ENCODE peak calls at places on chromosomes 11 and 22, in six cellular contexts. One of them, this sample, is unnamed.

GRCh38 chr11:121722431-121723256 is 269.9 kb upstream of the SORL1-AS1 start:
- DNase-seq in Peyer's patch: peak; percentile 58
- DNase-seq in breast epithelium: peak; percentile 83
- DNase-seq in retinal pigment epithelial cell: peak; percentile 97
- DNase-seq in fibroblast of lung: peak; percentile 99
- DNase-seq in HFFc6: peak; percentile 44
- DNase-seq in this sample: no peak

GRCh38 chr22:49807780-49808708 is 19.6 kb downstream of the BRD1 start:
- DNase-seq in Peyer's patch: peak; percentile 70
- DNase-seq in breast epithelium: no peak
- DNase-seq in retinal pigment epithelial cell: no peak
- DNase-seq in fibroblast of lung: no peak
- DNase-seq in HFFc6: no peak
- DNase-seq in this sample: no peak

GRCh38 chr11:58659910-58660570 is 37.6 kb downstream of the CNTF start:
- DNase-seq in Peyer's patch: no peak
- DNase-seq in breast epithelium: no peak
- DNase-seq in retinal pigment epithelial cell: no peak
- DNase-seq in fibroblast of lung: no peak
- DNase-seq in HFFc6: no peak
- DNase-seq in this sample: no peak

GRCh38 chr11:85663080-85663729 is 1.7 kb downstream of the CREBZF start:
- DNase-seq in Peyer's patch: peak; percentile 43
- DNase-seq in breast epithelium: no peak
- DNase-seq in retinal pigment epithelial cell: no peak
- DNase-seq in fibroblast of lung: peak; percentile 11
- DNase-seq in HFFc6: no peak
- DNase-seq in this sample: no peak

GRCh38 chr11:134471341-134472187 is 59.5 kb upstream of the B3GAT1 start:
- DNase-seq in Peyer's patch: no peak
- DNase-seq in breast epithelium: no peak
- DNase-seq in retinal pigment epithelial cell: no peak
- DNase-seq in fibroblast of lung: no peak
- DNase-seq in HFFc6: no peak
- DNase-seq in this sample: no peak

GRCh38 chr11:33624082-33624481 is 76.5 kb downstream of the C11orf91 start:
- DNase-seq in Peyer's patch: no peak
- DNase-seq in breast epithelium: no peak
- DNase-seq in retinal pigment epithelial cell: no peak
- DNase-seq in fibroblast of lung: peak; percentile 48
- DNase-seq in HFFc6: no peak
- DNase-seq in this sample: no peak

GRCh38 chr11:64913171-64913727 is 3.8 kb downstream of the ATG2A start:
- DNase-seq in Peyer's patch: no peak
- DNase-seq in breast epithelium: no peak
- DNase-seq in retinal pigment epithelial cell: no peak
- DNase-seq in fibroblast of lung: no peak
- DNase-seq in HFFc6: no peak
- DNase-seq in this sample: no peak

GRCh38 chr11:28461846-28462245 is 353.7 kb downstream of the METTL15 start:
- DNase-seq in Peyer's patch: no peak
- DNase-seq in breast epithelium: no peak
- DNase-seq in retinal pigment epithelial cell: no peak
- DNase-seq in fibroblast of lung: peak; percentile 63
- DNase-seq in HFFc6: no peak
- DNase-seq in this sample: no peak

GRCh38 chr11:134509381-134510068 is 97.5 kb upstream of the B3GAT1 start:
- DNase-seq in Peyer's patch: peak; percentile 30
- DNase-seq in breast epithelium: no peak
- DNase-seq in retinal pigment epithelial cell: no peak
- DNase-seq in fibroblast of lung: no peak
- DNase-seq in HFFc6: no peak
- DNase-seq in this sample: peak; percentile 0

GRCh38 chr11:125376117-125376516 is 119.9 kb downstream of the FEZ1 start:
- DNase-seq in Peyer's patch: no peak
- DNase-seq in breast epithelium: peak; percentile 88
- DNase-seq in retinal pigment epithelial cell: peak; percentile 55
- DNase-seq in fibroblast of lung: no peak
- DNase-seq in HFFc6: no peak
- DNase-seq in this sample: no peak

GRCh38 chr11:17898782-17899181 is 114.1 kb downstream of the SERGEF start:
- DNase-seq in Peyer's patch: no peak
- DNase-seq in breast epithelium: no peak
- DNase-seq in retinal pigment epithelial cell: no peak
- DNase-seq in fibroblast of lung: no peak
- DNase-seq in HFFc6: no peak
- DNase-seq in this sample: no peak

GRCh38 chr11:9313648-9314290 is 624 bp downstream of the TMEM41B start:
- DNase-seq in Peyer's patch: peak; percentile 53
- DNase-seq in breast epithelium: no peak
- DNase-seq in retinal pigment epithelial cell: no peak
- DNase-seq in fibroblast of lung: peak; percentile 6
- DNase-seq in HFFc6: no peak
- DNase-seq in this sample: no peak

GRCh38 chr11:2892215-2893020 is 6.8 kb upstream of the CDKN1C start:
- DNase-seq in Peyer's patch: peak; percentile 76
- DNase-seq in breast epithelium: no peak
- DNase-seq in retinal pigment epithelial cell: no peak
- DNase-seq in fibroblast of lung: peak; percentile 70
- DNase-seq in HFFc6: peak; percentile 26
- DNase-seq in this sample: peak; percentile 61

GRCh38 chr11:2889399-2890273 is 4.1 kb upstream of the CDKN1C start:
- DNase-seq in Peyer's patch: no peak
- DNase-seq in breast epithelium: no peak
- DNase-seq in retinal pigment epithelial cell: no peak
- DNase-seq in fibroblast of lung: no peak
- DNase-seq in HFFc6: no peak
- DNase-seq in this sample: no peak

GRCh38 chr11:2891901-2892214 is 6.3 kb upstream of the CDKN1C start:
- DNase-seq in Peyer's patch: no peak
- DNase-seq in breast epithelium: no peak
- DNase-seq in retinal pigment epithelial cell: no peak
- DNase-seq in fibroblast of lung: no peak
- DNase-seq in HFFc6: no peak
- DNase-seq in this sample: no peak

GRCh38 chr11:2890466-2891241 is 5.1 kb upstream of the CDKN1C start:
- DNase-seq in Peyer's patch: peak; percentile 75
- DNase-seq in breast epithelium: peak; percentile 80
- DNase-seq in retinal pigment epithelial cell: no peak
- DNase-seq in fibroblast of lung: peak; percentile 73
- DNase-seq in HFFc6: no peak
- DNase-seq in this sample: no peak

DNA sequence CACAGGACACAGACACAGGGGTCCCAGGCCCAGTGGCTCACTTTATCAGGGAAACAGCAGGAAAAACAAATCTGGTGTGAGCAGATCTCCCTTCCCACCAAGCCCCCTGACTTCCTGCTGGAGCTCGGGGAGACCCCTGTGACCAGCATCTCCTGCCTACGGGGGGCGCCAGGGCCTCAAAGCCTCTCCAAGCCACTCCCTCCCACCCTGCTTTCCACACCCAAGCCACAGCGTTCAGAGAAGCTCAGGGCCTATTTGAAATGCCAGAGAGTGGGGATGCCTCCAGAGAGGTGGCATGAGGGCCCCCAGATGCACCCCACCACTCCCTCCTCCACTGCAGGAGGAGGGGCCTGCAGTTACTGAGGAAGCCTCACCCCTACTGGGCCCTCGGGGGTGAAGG is 5.7 kb upstream of the CDKN1C start:
- DNase-seq in Peyer's patch: no peak
- DNase-seq in breast epithelium: no peak
- DNase-seq in retinal pigment epithelial cell: no peak
- DNase-seq in fibroblast of lung: peak; percentile 26
- DNase-seq in HFFc6: no peak
- DNase-seq in this sample: no peak
- TF ChIP-seq CTCF in Peyer's patch: no peak
- TF ChIP-seq CTCF in breast epithelium: no peak
- TF ChIP-seq CTCF in retinal pigment epithelial cell: peak; percentile 27
- TF ChIP-seq CTCF in fibroblast of lung: no peak
- TF ChIP-seq CTCF in HFFc6: no peak
- TF ChIP-seq CTCF in this sample: no peak

DNA sequence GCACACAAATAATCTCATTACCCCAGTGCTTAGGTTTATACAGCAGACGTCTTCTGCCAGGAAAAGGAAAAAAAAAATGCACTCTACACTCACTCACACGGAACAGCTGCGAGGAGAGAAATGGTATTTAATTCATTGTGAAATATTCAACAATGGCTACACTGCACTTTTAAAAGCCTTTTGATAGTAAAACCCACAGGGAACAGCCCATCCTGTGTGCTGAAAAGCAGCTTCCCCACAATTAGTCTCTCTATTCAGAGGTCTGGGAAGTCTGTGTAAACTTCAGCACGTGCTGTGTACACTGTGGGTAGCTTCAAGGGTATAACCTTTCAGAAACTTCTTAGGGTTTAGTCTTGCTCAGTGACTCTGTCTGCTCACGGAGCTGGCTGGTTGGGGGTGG is 42.7 kb downstream of the ETS1 start:
- DNase-seq in Peyer's patch: no peak
- DNase-seq in breast epithelium: no peak
- DNase-seq in retinal pigment epithelial cell: no peak
- DNase-seq in fibroblast of lung: peak; percentile 86
- DNase-seq in HFFc6: no peak
- DNase-seq in this sample: no peak
- TF ChIP-seq CTCF in Peyer's patch: no peak
- TF ChIP-seq CTCF in breast epithelium: no peak
- TF ChIP-seq CTCF in retinal pigment epithelial cell: no peak
- TF ChIP-seq CTCF in fibroblast of lung: no peak
- TF ChIP-seq CTCF in HFFc6: no peak
- TF ChIP-seq CTCF in this sample: no peak

DNA sequence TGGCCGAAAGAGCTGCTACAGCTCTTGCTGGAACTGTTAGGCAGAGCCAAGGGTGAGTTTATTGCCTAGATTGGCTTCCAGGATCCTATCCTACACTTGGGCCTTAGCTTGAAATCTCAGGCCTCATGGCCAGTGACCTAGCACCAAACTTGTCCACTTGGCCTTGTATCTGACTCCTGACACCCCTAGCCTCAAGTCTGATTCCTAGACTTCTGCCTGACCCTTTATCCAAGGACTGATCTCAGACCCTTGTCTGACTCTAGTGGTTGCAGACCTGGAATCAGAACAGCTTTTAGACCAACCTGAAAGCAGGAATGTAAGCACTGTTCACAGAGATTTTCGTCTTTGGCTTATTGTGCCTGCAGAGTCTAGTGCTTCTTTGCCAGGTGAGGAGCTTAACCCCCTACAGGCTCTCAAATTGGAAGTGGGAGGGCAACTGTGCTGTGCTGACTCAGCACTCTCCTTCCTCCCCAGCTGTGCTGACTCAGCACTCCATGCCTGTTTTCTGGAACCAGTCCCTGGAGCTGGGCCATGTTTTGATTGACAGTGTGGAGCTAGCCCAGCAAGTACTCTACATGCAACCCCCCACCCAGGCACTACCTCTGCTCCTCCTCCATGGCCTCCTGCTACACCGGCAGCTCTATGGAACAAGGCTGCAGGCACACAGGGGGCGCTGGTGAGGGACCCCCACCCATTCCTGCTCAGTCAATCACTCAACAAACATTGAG is 35.1 kb downstream of the RRP8 start:
- DNase-seq in Peyer's patch: no peak
- DNase-seq in breast epithelium: no peak
- DNase-seq in retinal pigment epithelial cell: no peak
- DNase-seq in fibroblast of lung: peak; percentile 79
- DNase-seq in HFFc6: peak; percentile 18
- DNase-seq in this sample: no peak
- TF ChIP-seq CTCF in Peyer's patch: no peak
- TF ChIP-seq CTCF in breast epithelium: no peak
- TF ChIP-seq CTCF in retinal pigment epithelial cell: no peak
- TF ChIP-seq CTCF in fibroblast of lung: no peak
- TF ChIP-seq CTCF in HFFc6: peak; percentile 27
- TF ChIP-seq CTCF in this sample: no peak

GRCh38 chr22:27880778-27881394 is 38.2 kb downstream of the PITPNB start:
- DNase-seq in Peyer's patch: no peak
- DNase-seq in breast epithelium: no peak
- DNase-seq in retinal pigment epithelial cell: peak; percentile 54
- DNase-seq in fibroblast of lung: peak; percentile 89
- DNase-seq in HFFc6: peak; percentile 76
- DNase-seq in this sample: no peak
- TF ChIP-seq CTCF in Peyer's patch: peak; percentile 50
- TF ChIP-seq CTCF in breast epithelium: peak; percentile 69
- TF ChIP-seq CTCF in retinal pigment epithelial cell: peak; percentile 78
- TF ChIP-seq CTCF in fibroblast of lung: peak; percentile 68
- TF ChIP-seq CTCF in HFFc6: peak; percentile 89
- TF ChIP-seq CTCF in this sample: peak; percentile 29

DNA sequence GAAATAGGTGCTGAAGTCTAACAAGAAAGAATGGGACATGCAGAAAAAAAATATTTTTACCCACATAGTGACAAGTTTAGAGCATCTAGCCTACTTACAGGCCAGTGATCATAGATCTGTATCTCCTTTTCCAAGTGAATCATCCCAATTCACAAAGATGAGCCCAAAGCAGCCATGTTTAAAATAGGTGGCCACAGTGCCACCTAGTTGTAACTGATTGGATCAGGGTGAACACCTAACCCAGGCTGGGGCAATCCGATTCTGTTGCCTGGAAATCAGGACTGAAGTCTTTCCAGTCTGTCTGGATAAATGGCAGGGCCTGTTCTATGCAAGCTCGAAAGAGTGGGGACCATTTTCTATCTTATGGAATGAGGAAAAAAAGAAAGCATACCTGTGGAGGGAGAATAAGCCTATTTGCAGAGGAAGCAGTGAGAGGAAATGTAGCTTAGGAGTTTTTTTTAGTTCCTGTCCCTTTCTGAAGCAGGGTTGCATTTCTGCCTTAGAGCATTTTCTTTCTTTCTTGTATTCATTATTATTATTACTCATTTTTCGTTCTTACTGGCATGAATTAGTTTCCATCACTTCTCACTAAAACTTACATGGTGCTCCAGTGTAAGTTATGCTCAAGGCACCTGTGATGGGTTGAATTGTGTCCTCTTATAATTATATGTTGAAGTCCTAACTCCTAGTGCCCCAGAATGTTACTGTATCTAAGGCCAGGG is 113.2 kb upstream of the RAG2 start:
- DNase-seq in Peyer's patch: no peak
- DNase-seq in breast epithelium: no peak
- DNase-seq in retinal pigment epithelial cell: no peak
- DNase-seq in fibroblast of lung: no peak
- DNase-seq in HFFc6: no peak
- DNase-seq in this sample: no peak
- TF ChIP-seq CTCF in Peyer's patch: no peak
- TF ChIP-seq CTCF in breast epithelium: no peak
- TF ChIP-seq CTCF in retinal pigment epithelial cell: peak; percentile 22
- TF ChIP-seq CTCF in fibroblast of lung: no peak
- TF ChIP-seq CTCF in HFFc6: peak; percentile 38
- TF ChIP-seq CTCF in this sample: no peak

DNA sequence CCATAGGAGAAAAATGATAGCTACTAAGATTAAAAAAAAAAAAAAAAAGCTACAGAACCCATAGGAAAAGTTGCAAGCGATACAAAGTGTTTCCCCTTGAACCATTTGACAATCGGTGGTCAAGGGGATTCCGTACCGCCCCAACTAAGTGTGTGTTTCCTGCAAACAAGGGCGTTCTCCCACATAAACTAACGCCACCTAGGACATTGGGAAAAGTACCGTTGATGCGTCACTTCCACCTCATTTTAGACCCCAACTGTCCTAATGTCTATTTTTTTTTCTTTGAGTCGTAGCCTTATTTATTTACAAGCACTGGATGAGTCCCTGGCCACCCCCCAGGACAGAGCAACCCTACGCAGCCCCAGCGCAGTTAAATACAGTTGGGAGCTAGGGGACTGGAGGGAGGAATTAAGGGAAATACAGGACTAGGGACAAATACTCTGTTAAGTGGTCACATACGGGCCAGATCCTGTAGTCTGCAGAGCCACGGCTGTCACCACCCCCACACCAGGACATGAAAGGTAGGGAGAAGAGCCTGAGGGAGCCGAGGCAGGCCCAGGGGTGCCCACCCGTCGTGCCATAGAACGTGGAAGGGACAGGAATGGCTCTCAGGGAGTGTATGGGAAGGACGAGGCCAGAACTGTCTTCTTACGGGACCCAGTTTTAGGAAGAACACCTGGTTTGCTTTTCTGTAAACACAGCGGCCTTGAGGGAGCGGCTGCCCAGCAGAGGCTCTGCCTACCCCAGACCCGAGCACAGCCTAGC is 19.0 kb downstream of the EIF1AD start:
- DNase-seq in Peyer's patch: no peak
- DNase-seq in breast epithelium: no peak
- DNase-seq in retinal pigment epithelial cell: no peak
- DNase-seq in fibroblast of lung: no peak
- DNase-seq in HFFc6: no peak
- DNase-seq in this sample: no peak
- TF ChIP-seq CTCF in Peyer's patch: no peak
- TF ChIP-seq CTCF in breast epithelium: no peak
- TF ChIP-seq CTCF in retinal pigment epithelial cell: no peak
- TF ChIP-seq CTCF in fibroblast of lung: no peak
- TF ChIP-seq CTCF in HFFc6: no peak
- TF ChIP-seq CTCF in this sample: no peak

This sample was measured in activated B cell treated with CpG ODN at 0.5 μM for 24 hours.